ENCODE peak calls at places on chromosomes 2 and 18, in ten cellular contexts. W, D, B, T, M, F, P, Y, Z and S are unnamed samples.

GRCh38 chr2:233209978-233210680 is 41.3 kb upstream of the ATG16L1 start:
- DNase-seq in W (no peak), D (no peak), B (no peak), T (peak), M (no peak), F (no peak), P (no peak), Y (no peak), Z (no peak), S (no peak)

GRCh38 chr2:88764850-88765153 is 73.3 kb downstream of the RPIA start:
- DNase-seq in W (peak), D (no peak), B (no peak), T (no peak), M (no peak), F (no peak), P (no peak), Y (no peak), Z (no peak), S (no peak)

GRCh38 chr2:167908786-167909185 is 338.6 kb downstream of the STK39 start:
- DNase-seq in W (no peak), D (no peak), B (no peak), T (no peak), M (no peak), F (no peak), P (no peak), Y (no peak), Z (no peak), S (no peak)

GRCh38 chr2:15615310-15615920 is 23.7 kb downstream of the DDX1 start:
- DNase-seq in W (no peak), D (no peak), B (no peak), T (no peak), M (no peak), F (no peak), P (no peak), Y (no peak), Z (no peak), S (no peak)

GRCh38 chr2:45379399-45380087 is 231.5 kb downstream of the SRBD1 start:
- DNase-seq in W (no peak), D (no peak), B (no peak), T (no peak), M (no peak), F (no peak), P (no peak), Y (no peak), Z (no peak), S (no peak)

GRCh38 chr2:164675027-164675426 is 53.7 kb upstream of the GRB14 start:
- DNase-seq in W (no peak), D (no peak), B (no peak), T (no peak), M (no peak), F (no peak), P (no peak), Y (no peak), Z (no peak), S (no peak)

GRCh38 chr2:48313036-48313877 is 216.7 kb upstream of the STON1 start:
- DNase-seq in W (no peak), D (no peak), B (no peak), T (no peak), M (no peak), F (no peak), P (no peak), Y (no peak), Z (no peak), S (no peak)

GRCh38 chr2:205868773-205869333 is 186.6 kb downstream of the NRP2 start:
- DNase-seq in W (no peak), D (no peak), B (no peak), T (peak), M (no peak), F (no peak), P (no peak), Y (peak), Z (no peak), S (no peak)

GRCh38 chr2:198615972-198616371 is 811.6 kb downstream of the PLCL1 start:
- DNase-seq in W (no peak), D (no peak), B (no peak), T (no peak), M (no peak), F (no peak), P (no peak), Y (no peak), Z (no peak), S (no peak)

GRCh38 chr2:191845248-191845715 is 1.6 kb downstream of the CAVIN2 start:
- DNase-seq in W (no peak), D (peak), B (no peak), T (no peak), M (peak), F (no peak), P (no peak), Y (no peak), Z (peak), S (no peak)

GRCh38 chr2:54724150-54724559 is 693 bp downstream of the EML6 start:
- DNase-seq in W (no peak), D (no peak), B (no peak), T (no peak), M (peak), F (no peak), P (no peak), Y (no peak), Z (no peak), S (no peak)

GRCh38 chr2:241508240-241508509 is 209 bp downstream of the STK25 start:
- DNase-seq in W (no peak), D (no peak), B (no peak), T (no peak), M (no peak), F (no peak), P (no peak), Y (no peak), Z (no peak), S (no peak)

GRCh38 chr2:94987074-94988020 is 38.2 kb upstream of the MAL start:
- DNase-seq in W (no peak), D (no peak), B (peak), T (no peak), M (no peak), F (peak), P (no peak), Y (no peak), Z (no peak), S (no peak)

GRCh38 chr2:104050632-104051242 is 803.2 kb upstream of the POU3F3 start:
- DNase-seq in W (no peak), D (no peak), B (no peak), T (no peak), M (no peak), F (no peak), P (no peak), Y (no peak), Z (no peak), S (no peak)

GRCh38 chr2:65991332-65991731 is 443.6 kb upstream of the MEIS1 start:
- DNase-seq in W (no peak), D (peak), B (no peak), T (no peak), M (no peak), F (no peak), P (no peak), Y (no peak), Z (peak), S (no peak)

GRCh38 chr2:53334610-53335009 is 433.0 kb upstream of the CHAC2 start:
- DNase-seq in W (no peak), D (no peak), B (no peak), T (no peak), M (no peak), F (no peak), P (no peak), Y (no peak), Z (no peak), S (no peak)

GRCh38 chr18:62586148-62586774 is 63.4 kb downstream of the ZCCHC2 start:
- DNase-seq in W (no peak), D (peak), B (no peak), T (peak), M (peak), F (peak), P (peak), Y (peak), Z (peak), S (peak)

GRCh38 chr2:227616631-227617030 is 667 bp upstream of the SCYGR4 start:
- DNase-seq in W (no peak), D (no peak), B (no peak), T (no peak), M (no peak), F (no peak), P (no peak), Y (no peak), Z (no peak), S (no peak)

GRCh38 chr2:38246105-38246504 is 131.0 kb downstream of the ATL2 start:
- DNase-seq in W (no peak), D (no peak), B (no peak), T (no peak), M (no peak), F (no peak), P (no peak), Y (no peak), Z (no peak), S (no peak)

GRCh38 chr2:58907644-58908043 is 666.5 kb upstream of the FANCL start:
- DNase-seq in W (no peak), D (no peak), B (no peak), T (no peak), M (no peak), F (no peak), P (no peak), Y (no peak), Z (no peak), S (no peak)

GRCh38 chr2:156476516-156477206 is 40.5 kb downstream of the GPD2 start:
- DNase-seq in W (no peak), D (no peak), B (no peak), T (peak), M (no peak), F (no peak), P (no peak), Y (peak), Z (no peak), S (no peak)

GRCh38 chr18:58263055-58263732 is 219.2 kb downstream of the NEDD4L start:
- DNase-seq in W (no peak), D (no peak), B (no peak), T (no peak), M (peak), F (no peak), P (peak), Y (no peak), Z (no peak), S (no peak)

GRCh38 chr2:239824866-239825704 is 200.1 kb downstream of the NDUFA10 start:
- DNase-seq in W (peak), D (peak), B (no peak), T (no peak), M (no peak), F (peak), P (no peak), Y (no peak), Z (peak), S (peak)

GRCh38 chr2:181165199-181165868 is 184.9 kb downstream of the UBE2E3 start:
- DNase-seq in W (no peak), D (no peak), B (no peak), T (no peak), M (no peak), F (no peak), P (no peak), Y (no peak), Z (no peak), S (no peak)

GRCh38 chr2:142199073-142199472 is 68.3 kb upstream of the LRP1B start:
- DNase-seq in W (no peak), D (no peak), B (no peak), T (no peak), M (no peak), F (no peak), P (no peak), Y (no peak), Z (no peak), S (no peak)

GRCh38 chr18:45625596-45625995 is 10.3 kb downstream of the SLC14A2 start:
- DNase-seq in W (no peak), D (no peak), B (no peak), T (no peak), M (no peak), F (no peak), P (no peak), Y (no peak), Z (no peak), S (no peak)

GRCh38 chr2:4214444-4215295 is 511.3 kb downstream of the DCDC2C start:
- DNase-seq in W (no peak), D (no peak), B (no peak), T (no peak), M (no peak), F (no peak), P (no peak), Y (no peak), Z (no peak), S (no peak)

GRCh38 chr2:17610521-17610920 is 70.0 kb downstream of the VSNL1 start:
- DNase-seq in W (no peak), D (no peak), B (no peak), T (peak), M (no peak), F (no peak), P (no peak), Y (no peak), Z (no peak), S (no peak)

GRCh38 chr2:180124273-180124881 is 117.3 kb upstream of the CWC22 start:
- DNase-seq in W (no peak), D (no peak), B (no peak), T (peak), M (peak), F (no peak), P (peak), Y (peak), Z (no peak), S (no peak)

GRCh38 chr2:44107086-44107740 is 61.5 kb upstream of the PPM1B start:
- DNase-seq in W (no peak), D (no peak), B (no peak), T (no peak), M (no peak), F (no peak), P (no peak), Y (no peak), Z (no peak), S (no peak)

GRCh38 chr2:24360050-24360962 is at the start of gene ITSN2:
- DNase-seq in W (peak), D (peak), B (peak), T (peak), M (peak), F (peak), P (peak), Y (no peak), Z (peak), S (peak)

GRCh38 chr2:160695402-160696060 is 201.9 kb upstream of the RBMS1 start:
- DNase-seq in W (no peak), D (no peak), B (no peak), T (no peak), M (no peak), F (no peak), P (no peak), Y (peak), Z (peak), S (no peak)

DNA sequence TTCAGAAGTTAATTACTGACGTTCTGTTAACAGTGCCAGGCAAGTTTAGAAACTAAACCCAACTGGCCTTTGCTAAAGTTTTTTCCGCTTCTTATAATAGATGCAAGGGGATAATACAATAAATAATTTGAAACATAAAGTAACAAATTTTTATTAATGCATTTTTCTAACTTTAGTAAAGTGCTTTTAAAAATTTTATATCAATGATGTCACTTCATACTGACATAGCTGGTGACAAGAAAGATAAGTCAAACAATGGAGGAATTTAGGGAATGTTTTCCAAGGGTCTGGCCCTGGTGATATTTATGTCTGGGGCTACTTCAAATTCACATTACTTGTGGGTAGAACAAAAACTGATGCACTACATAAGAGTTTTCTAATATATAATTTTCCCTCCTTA is 61.2 kb upstream of the CBLN2 start:
- DNase-seq in W (no peak), D (no peak), B (no peak), T (no peak), M (no peak), F (no peak), P (no peak), Y (no peak), Z (no peak), S (no peak)
- TF ChIP-seq CTCF in W (no peak), D (no peak), B (no peak), T (no peak), M (no peak), F (no peak), P (no peak), Y (no peak), Z (no peak), S (no peak)

GRCh38 chr2:68463287-68463877 is 3.7 kb downstream of the FBXO48 start:
- DNase-seq in W (no peak), D (no peak), B (no peak), T (no peak), M (peak), F (no peak), P (peak), Y (peak), Z (no peak), S (no peak)

GRCh38 chr2:68466778-68467076 is 367 bp downstream of the FBXO48 start:
- DNase-seq in W (no peak), D (no peak), B (no peak), T (no peak), M (no peak), F (no peak), P (no peak), Y (no peak), Z (no peak), S (no peak)

GRCh38 chr2:68464651-68465050 is 2.4 kb downstream of the FBXO48 start:
- DNase-seq in W (no peak), D (no peak), B (no peak), T (no peak), M (no peak), F (no peak), P (no peak), Y (no peak), Z (no peak), S (no peak)

GRCh38 chr2:68466361-68466777 is 725 bp downstream of the FBXO48 start:
- DNase-seq in W (no peak), D (no peak), B (no peak), T (peak), M (peak), F (peak), P (no peak), Y (peak), Z (no peak), S (no peak)

DNA sequence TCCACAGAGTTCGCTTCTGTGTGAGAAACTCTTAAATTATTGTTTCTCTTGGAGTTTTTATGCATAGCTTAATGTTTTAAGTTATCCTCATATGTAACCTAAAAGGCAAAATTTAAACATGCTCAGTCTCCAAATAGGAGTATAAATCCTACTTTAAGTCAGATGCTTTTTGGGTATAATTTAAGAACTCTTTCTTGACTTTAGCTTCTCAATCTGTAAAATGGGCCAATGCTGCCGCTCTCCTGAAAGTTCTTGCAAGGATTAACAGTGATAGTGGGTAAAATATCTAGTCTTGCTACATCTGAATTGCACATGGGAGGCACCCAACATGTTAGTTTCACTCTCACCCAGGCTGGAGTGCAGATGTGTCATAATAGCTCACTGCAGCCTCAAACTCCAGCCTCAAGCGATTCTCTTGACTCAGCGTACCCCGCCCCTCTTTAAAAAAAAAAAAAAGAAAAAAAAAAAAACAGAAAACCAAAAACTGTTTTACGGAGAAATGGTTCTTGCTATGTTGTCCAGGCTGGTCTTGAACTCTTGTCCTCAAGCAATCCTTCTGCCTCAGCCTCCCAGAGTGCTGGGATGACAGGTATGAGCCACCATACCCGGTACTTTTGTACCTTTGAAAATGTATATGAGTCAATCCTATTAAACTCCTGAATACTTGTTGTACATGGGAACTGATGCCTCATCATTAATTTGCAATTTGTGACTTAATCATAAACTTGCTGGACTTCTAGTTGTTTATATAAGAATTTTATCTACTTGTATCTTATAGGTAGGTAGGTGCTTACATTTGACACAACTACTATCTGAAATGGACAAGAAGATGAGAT is 1.8 kb downstream of the FBXO48 start:
- DNase-seq in W (no peak), D (no peak), B (no peak), T (no peak), M (no peak), F (no peak), P (no peak), Y (no peak), Z (no peak), S (no peak)
- H3K27ac ChIP-seq in W (no peak), D (no peak), B (no peak), T (no peak), M (no peak), F (peak), P (no peak), Y (no peak), Z (no peak), S (no peak)

GRCh38 chr2:186644791-186645190 is 49.1 kb upstream of the FAM171B start:
- DNase-seq in W (no peak), D (no peak), B (no peak), T (no peak), M (no peak), F (no peak), P (no peak), Y (no peak), Z (no peak), S (no peak)
- H3K4me3 ChIP-seq in W (no peak), D (no peak), B (no peak), T (no peak), M (no peak), F (no peak), P (no peak), Y (no peak), Z (no peak), S (no peak)

GRCh38 chr2:100321181-100321880 is 970 bp downstream of the LONRF2 start:
- DNase-seq in W (peak), D (no peak), B (peak), T (peak), M (peak), F (no peak), P (no peak), Y (no peak), Z (peak), S (peak)
- TF ChIP-seq CTCF in W (peak), D (peak), B (peak), T (peak), M (no peak), F (no peak), P (no peak), Y (peak), Z (peak), S (no peak)